ENCODE peak calls at places on chromosomes 5 and 9, in eight cellular contexts. F is SK-N-SH, G is HFF-Myc, V is K562, I is GM23248, C is IMR-90, A is pancreas, Y is astrocyte of the spinal cord. W is an unnamed sample.
A peak's percentile ranks its signal among the peaks of the same experiment; 100 is the strongest.

GRCh38 chr9:36191290-36191645 is 547 bp downstream of the CLTA start:
- DNase-seq in V (no peak), G (no peak), I (peak; percentile 73), F (no peak), C (no peak), A (no peak), Y (no peak), W (peak; percentile 28)

GRCh38 chr5:140632366-140633080 is 452 bp downstream of the CD14 start:
- DNase-seq in G (no peak), A (peak; percentile 76), Y (peak; percentile 24), C (peak; percentile 54), F (no peak), V (no peak), I (peak; percentile 73), W (peak; percentile 71)

GRCh38 chr5:7565559-7565958 is 169.6 kb downstream of the ADCY2 start:
- DNase-seq in Y (no peak), C (no peak), G (no peak), A (no peak), V (no peak), F (no peak), I (no peak), W (no peak)

GRCh38 chr9:117375956-117376355 is 38.9 kb downstream of the ASTN2 start:
- DNase-seq in Y (no peak), G (no peak), I (no peak), A (no peak), C (no peak), F (no peak), V (no peak), W (no peak)

GRCh38 chr5:171418316-171418981 is 998 bp upstream of the FGF18 start:
- DNase-seq in F (peak; percentile 94), Y (peak; percentile 83), A (peak; percentile 89), I (peak; percentile 94), V (peak; percentile 84), C (peak; percentile 82), G (peak; percentile 31), W (peak; percentile 82)

GRCh38 chr5:148353634-148354033 is 18.3 kb downstream of the SPINK9 start:
- DNase-seq in I (no peak), F (no peak), Y (no peak), C (no peak), A (no peak), G (no peak), V (no peak), W (no peak)

GRCh38 chr9:21789541-21790037 is 12.8 kb upstream of the MTAP start:
- DNase-seq in F (peak; percentile 34), A (no peak), V (no peak), G (peak; percentile 81), I (peak; percentile 93), Y (peak; percentile 95), C (peak; percentile 95), W (peak; percentile 96)

GRCh38 chr9:7117676-7118561 is 360.1 kb downstream of the KDM4C start:
- DNase-seq in V (no peak), G (peak; percentile 15), F (no peak), I (peak; percentile 84), C (peak; percentile 58), A (no peak), Y (peak; percentile 35), W (peak; percentile 77)

GRCh38 chr9:97740848-97741821 is 44.0 kb upstream of the XPA start:
- DNase-seq in C (peak; percentile 62), I (peak; percentile 81), G (no peak), V (peak; percentile 57), F (peak; percentile 75), A (peak; percentile 85), Y (peak; percentile 52), W (peak; percentile 45)

GRCh38 chr5:97968346-97968745 is 785.3 kb upstream of the RIOK2 start:
- DNase-seq in Y (no peak), A (no peak), G (no peak), V (no peak), I (peak; percentile 13), F (no peak), C (peak; percentile 22), W (no peak)

GRCh38 chr9:136845465-136846261 is 3.4 kb downstream of the AJM1 start:
- DNase-seq in C (no peak), G (no peak), A (no peak), F (no peak), I (no peak), Y (no peak), V (no peak), W (no peak)

GRCh38 chr9:136847065-136847826 is 2.0 kb upstream of the PHPT1 start:
- DNase-seq in Y (peak; percentile 61), V (peak; percentile 81), I (peak; percentile 66), G (no peak), A (no peak), F (peak; percentile 73), C (peak; percentile 39), W (peak; percentile 74)

GRCh38 chr9:136844766-136845464 is 2.6 kb downstream of the AJM1 start:
- DNase-seq in G (no peak), A (no peak), C (no peak), I (no peak), Y (no peak), V (no peak), F (no peak), W (no peak)

GRCh38 chr9:136847827-136848392 is 1.3 kb upstream of the PHPT1 start:
- DNase-seq in F (peak; percentile 84), Y (peak; percentile 83), I (peak; percentile 92), A (peak; percentile 93), G (no peak), V (peak; percentile 53), C (peak; percentile 73), W (peak; percentile 81)

DNA sequence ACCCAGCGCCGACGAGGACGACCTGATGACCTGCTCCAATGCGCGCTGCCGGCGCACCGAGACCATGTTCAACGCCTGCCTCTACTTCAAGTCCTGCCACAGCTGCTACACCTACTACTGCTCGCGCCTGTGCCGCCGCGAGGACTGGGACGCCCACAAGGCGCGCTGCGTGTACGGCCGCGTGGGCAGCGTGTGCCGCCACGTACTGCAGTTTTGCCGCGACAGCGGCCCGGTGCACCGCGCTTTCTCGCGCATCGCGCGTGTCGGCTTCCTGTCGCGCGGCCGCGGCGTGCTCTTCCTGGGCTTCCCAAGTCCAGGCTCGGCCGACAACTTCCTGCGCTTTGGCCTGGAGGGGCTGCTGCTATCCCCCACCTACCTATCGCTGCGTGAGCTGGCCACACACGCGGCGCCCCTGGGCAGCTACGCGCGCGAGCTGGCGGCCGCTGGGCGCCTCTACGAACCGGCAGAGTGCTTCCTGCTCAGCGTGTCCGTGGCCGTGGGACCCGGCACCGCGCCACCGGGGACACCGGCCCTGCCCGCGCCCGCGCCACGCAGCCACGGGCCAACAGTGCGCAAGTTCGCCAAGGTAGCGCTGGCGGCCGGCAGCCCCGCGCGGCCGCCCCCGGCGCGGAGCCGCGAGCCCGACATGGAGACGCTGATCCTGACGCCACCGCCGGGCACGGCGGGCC is 2.7 kb upstream of the PHPT1 start:
- DNase-seq in F (no peak), V (no peak), C (no peak), G (no peak), A (no peak), Y (no peak), I (peak; percentile 35), W (no peak)
- H3K4me3 ChIP-seq in F (no peak overlapping the region), V (no peak overlapping the region), C (peak overlapping the region; percentile 24), G (no peak overlapping the region), A (peak overlapping the region; percentile 94), Y (no peak overlapping the region), I (peak overlapping the region; percentile 41), W (no peak overlapping the region)

GRCh38 chr5:127228540-127229184 is 61.9 kb upstream of the MEGF10 start:
- DNase-seq in I (peak; percentile 20), Y (no peak), F (peak; percentile 7), A (no peak), V (peak; percentile 22), G (no peak), C (no peak), W (no peak)
- H3K4me3 ChIP-seq in I (peak overlapping the region; percentile 71), Y (peak overlapping the region; percentile 48), F (no peak overlapping the region), A (peak overlapping the region; percentile 62), V (peak overlapping the region; percentile 26), G (peak overlapping the region; percentile 47), C (peak overlapping the region; percentile 47), W (peak overlapping the region; percentile 64)

GRCh38 chr5:78905084-78905938 is 79.8 kb downstream of the ARSB start:
- DNase-seq in V (no peak), A (no peak), Y (peak; percentile 28), I (peak; percentile 47), G (no peak), C (peak; percentile 51), F (no peak), W (no peak)

GRCh38 chr5:78908173-78908901 is 76.8 kb downstream of the ARSB start:
- DNase-seq in F (peak; percentile 69), V (no peak), Y (peak; percentile 88), G (peak; percentile 91), A (no peak), C (peak; percentile 91), I (peak; percentile 55), W (peak; percentile 85)

GRCh38 chr5:78912085-78912771 is 72.9 kb downstream of the ARSB start:
- DNase-seq in C (peak; percentile 61), I (no peak), G (no peak), Y (peak; percentile 53), F (peak; percentile 29), A (no peak), V (no peak), W (peak; percentile 59)

GRCh38 chr5:78903936-78904335 is 81.2 kb downstream of the ARSB start:
- DNase-seq in I (peak; percentile 63), G (no peak), V (no peak), A (no peak), C (peak; percentile 73), F (no peak), Y (peak; percentile 58), W (peak; percentile 35)

GRCh38 chr5:78907255-78907886 is 77.7 kb downstream of the ARSB start:
- DNase-seq in I (peak; percentile 92), F (no peak), G (peak; percentile 87), A (no peak), C (peak; percentile 99), V (no peak), Y (peak; percentile 98), W (peak; percentile 96)
- H3K4me3 ChIP-seq in I (peak overlapping the region; percentile 68), F (no peak overlapping the region), G (peak overlapping the region; percentile 16), A (no peak overlapping the region), C (no peak overlapping the region), V (no peak overlapping the region), Y (no peak overlapping the region), W (peak overlapping the region; percentile 34)

GRCh38 chr5:8831251-8831650 is 714.6 kb downstream of the SEMA5A start:
- DNase-seq in I (no peak), V (no peak), Y (no peak), G (no peak), A (no peak), C (no peak), F (no peak), W (no peak)
- H3K4me3 ChIP-seq in I (no peak overlapping the region), V (no peak overlapping the region), Y (no peak overlapping the region), G (no peak overlapping the region), A (no peak overlapping the region), C (no peak overlapping the region), F (no peak overlapping the region), W (no peak overlapping the region)

GRCh38 chr9:92097997-92098482 is 17.2 kb downstream of the SPTLC1 start:
- DNase-seq in V (no peak), Y (peak; percentile 87), I (no peak), C (peak; percentile 30), F (no peak), G (no peak), A (peak; percentile 94), W (peak; percentile 64)
- H3K4me3 ChIP-seq in V (no peak overlapping the region), Y (peak overlapping the region; percentile 2), I (no peak overlapping the region), C (no peak overlapping the region), F (no peak overlapping the region), G (no peak overlapping the region), A (peak overlapping the region; percentile 24), W (peak overlapping the region; percentile 19)

GRCh38 chr9:89744255-89744648 is 139.4 kb downstream of the GADD45G start:
- DNase-seq in I (no peak), V (no peak), A (no peak), F (no peak), C (no peak), G (no peak), Y (no peak), W (no peak)
- H3K4me3 ChIP-seq in I (no peak overlapping the region), V (no peak overlapping the region), A (no peak overlapping the region), F (no peak overlapping the region), C (no peak overlapping the region), G (no peak overlapping the region), Y (no peak overlapping the region), W (no peak overlapping the region)

W was measured in fibroblast of the aortic adventitia.